ENCODE peak calls at places on chromosomes 13 and 19, in eight cellular contexts. D, G, H, U, V, O, N and P are unnamed samples.

GRCh38 chr19:7113233-7113632 is 43.7 kb downstream of the ZNF557 start:
- DNase-seq in D (no peak), G (no peak), H (no peak), U (no peak), V (no peak), O (no peak), N (no peak), P (no peak)

GRCh38 chr13:23934481-23934880 is 37.2 kb upstream of the C1QTNF9B start:
- DNase-seq in D (no peak), G (no peak), H (no peak), U (no peak), V (no peak), O (no peak), N (no peak), P (no peak)

GRCh38 chr19:15538774-15539173 is 30.4 kb downstream of the CYP4F22 start:
- DNase-seq in D (no peak), G (no peak), H (no peak), U (no peak), V (no peak), O (no peak), N (no peak), P (no peak)

GRCh38 chr19:35609881-35610353 is 2.6 kb upstream of the HAUS5 start:
- DNase-seq in D (no peak), G (no peak), H (no peak), U (no peak), V (no peak), O (no peak), N (no peak), P (no peak)

GRCh38 chr13:100808848-100809247 is 134.3 kb upstream of the TMTC4 start:
- DNase-seq in D (no peak), G (no peak), H (no peak), U (no peak), V (no peak), O (no peak), N (no peak), P (no peak)

GRCh38 chr13:49853535-49853934 is 61.1 kb upstream of the KPNA3 start:
- DNase-seq in D (no peak), G (no peak), H (no peak), U (no peak), V (no peak), O (no peak), N (no peak), P (no peak)

GRCh38 chr13:75585153-75585552 is 35.6 kb downstream of the UCHL3 start:
- DNase-seq in D (no peak), G (no peak), H (no peak), U (no peak), V (no peak), O (no peak), N (no peak), P (no peak)

GRCh38 chr13:20812890-20813289 is 39.1 kb upstream of the EEF1AKMT1 start:
- DNase-seq in D (no peak), G (no peak), H (no peak), U (no peak), V (no peak), O (no peak), N (no peak), P (no peak)

GRCh38 chr19:5691930-5692784 is 2.1 kb downstream of the RPL36 start:
- DNase-seq in D (no peak), G (no peak), H (no peak), U (no peak), V (no peak), O (no peak), N (no peak), P (peak; percentile 69)

GRCh38 chr19:58330458-58330857 is 3.7 kb downstream of the ZSCAN22 start:
- DNase-seq in D (no peak), G (no peak), H (peak; percentile 31), U (no peak), V (no peak), O (no peak), N (no peak), P (no peak)

GRCh38 chr19:35090160-35090794 is 25.3 kb upstream of the FXYD3 start:
- DNase-seq in D (peak; percentile 53), G (peak; percentile 77), H (peak; percentile 69), U (no peak), V (peak; percentile 48), O (peak; percentile 87), N (peak; percentile 64), P (no peak)

GRCh38 chr13:30832377-30832776 is 73.7 kb upstream of the MEDAG start:
- DNase-seq in D (no peak), G (no peak), H (no peak), U (no peak), V (no peak), O (no peak), N (no peak), P (no peak)

GRCh38 chr19:47230122-47230920 is 678 bp downstream of the BBC3 start:
- DNase-seq in D (peak; percentile 71), G (peak; percentile 91), H (peak; percentile 74), U (peak; percentile 55), V (no peak), O (peak; percentile 63), N (peak; percentile 85), P (peak; percentile 84)

GRCh38 chr13:38902551-38902950 is 88.1 kb downstream of the STOML3 start:
- DNase-seq in D (no peak), G (no peak), H (no peak), U (no peak), V (no peak), O (no peak), N (no peak), P (no peak)

GRCh38 chr13:109271991-109272454 is 514.4 kb downstream of the IRS2 start:
- DNase-seq in D (no peak), G (no peak), H (no peak), U (no peak), V (peak; percentile 65), O (no peak), N (no peak), P (no peak)

GRCh38 chr19:57779220-57779845 is 9.9 kb downstream of the ZNF586 start:
- DNase-seq in D (no peak), G (no peak), H (no peak), U (no peak), V (no peak), O (no peak), N (no peak), P (no peak)

GRCh38 chr19:10104665-10105221 is 1.4 kb upstream of the PPAN start:
- DNase-seq in D (no peak), G (no peak), H (no peak), U (no peak), V (no peak), O (no peak), N (no peak), P (no peak)

GRCh38 chr13:81377926-81378325 is 1037.0 kb upstream of the SPRY2 start:
- DNase-seq in D (no peak), G (no peak), H (no peak), U (no peak), V (no peak), O (no peak), N (no peak), P (no peak)

GRCh38 chr19:46373573-46374359 is 26.9 kb downstream of the PPP5C start:
- DNase-seq in D (no peak), G (peak; percentile 90), H (peak; percentile 99), U (peak; percentile 90), V (no peak), O (peak; percentile 96), N (peak; percentile 91), P (peak; percentile 87)

GRCh38 chr13:45827318-45827717 is 24.2 kb downstream of the SIAH3 start:
- DNase-seq in D (no peak), G (no peak), H (no peak), U (no peak), V (no peak), O (no peak), N (no peak), P (no peak)

GRCh38 chr13:42065414-42065813 is 17.0 kb downstream of the DGKH start:
- DNase-seq in D (no peak), G (no peak), H (no peak), U (no peak), V (no peak), O (no peak), N (no peak), P (no peak)

GRCh38 chr19:54724142-54724541 is at the start of gene KIR3DL3:
- DNase-seq in D (no peak), G (no peak), H (no peak), U (no peak), V (no peak), O (no peak), N (no peak), P (no peak)
- H3K9me3 ChIP-seq in D (peaks cover 9% of the 10 kb centered on the region), G (peaks cover 21% of the 10 kb centered on the region), H (peaks cover 36% of the 10 kb centered on the region), U (peaks cover 33% of the 10 kb centered on the region), V (peaks cover 12% of the 10 kb centered on the region), O (peaks cover 5% of the 10 kb centered on the region), N (no peaks in the 10 kb centered on the region), P (peaks cover 4% of the 10 kb centered on the region)

GRCh38 chr19:55400281-55401087 is 7.1 kb downstream of the UBE2S start:
- DNase-seq in D (no peak), G (no peak), H (no peak), U (no peak), V (no peak), O (no peak), N (no peak), P (no peak)
- TF ChIP-seq POLR2A in D (no peak), G (no peak), H (no peak), U (no peak), V (no peak), O (no peak), N (no peak), P (no peak)

DNA sequence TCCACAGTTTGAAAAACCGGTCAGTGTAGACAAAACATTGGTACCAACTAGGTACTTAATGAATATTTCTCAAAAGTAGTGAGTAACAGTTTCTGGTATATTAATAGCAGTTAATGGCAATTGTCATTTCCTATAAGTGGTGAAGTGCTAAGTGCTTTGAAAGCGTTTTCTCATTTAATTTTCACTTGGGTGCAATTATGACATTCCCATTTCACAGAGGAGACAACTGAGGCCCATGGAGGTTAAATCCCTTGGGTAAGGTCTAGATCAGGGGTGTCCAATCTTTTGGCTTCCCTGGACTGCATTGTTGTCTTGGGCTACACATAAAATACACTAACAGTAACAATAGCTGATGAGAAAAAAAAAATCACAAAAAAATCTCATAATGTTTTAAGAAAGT is 687 bp upstream of the SYT3 start:
- DNase-seq in D (no peak), G (no peak), H (no peak), U (no peak), V (no peak), O (no peak), N (no peak), P (no peak)
- H3K4me3 ChIP-seq in D (no peak overlapping the region), G (no peak overlapping the region), H (no peak overlapping the region), U (no peak overlapping the region), V (peak overlapping the region; percentile 68), O (no peak overlapping the region), N (no peak overlapping the region), P (no peak overlapping the region)

GRCh38 chr19:56547535-56547934 is 8.8 kb downstream of the ZFP28 start:
- DNase-seq in D (no peak), G (no peak), H (no peak), U (no peak), V (no peak), O (no peak), N (no peak), P (no peak)
- H3K9me3 ChIP-seq in D (peaks cover 99% of the 10 kb centered on the region), G (peaks cover 82% of the 10 kb centered on the region), H (peaks cover 98% of the 10 kb centered on the region), U (peaks cover 100% of the 10 kb centered on the region), V (peaks cover 28% of the 10 kb centered on the region), O (peaks cover 43% of the 10 kb centered on the region), N (peaks cover 4% of the 10 kb centered on the region), P (peaks cover 70% of the 10 kb centered on the region)